ENCODE peak calls at places on chromosomes 4 and X, in ten cellular contexts. O is endodermal cell, P is cardiac fibroblast, S is GM13976, Y is activated B cell treated with CpG ODN at 0.5 μM for 24 hours, A is IMR-90, K is MCF 10A, D is bronchial epithelial cell, I is uterus, C is lung. V is an unnamed sample.

GRCh38 chrX:43745938-43746721 is 90.0 kb downstream of the MAOA start:
- DNase-seq in O (no peak), P (no peak), S (no peak), Y (no peak), A (no peak), K (no peak), D (no peak), I (no peak), C (no peak), V (no peak)

GRCh38 chrX:10121787-10122186 is 35.0 kb upstream of the CLCN4 start:
- DNase-seq in O (no peak), P (no peak), S (peak), Y (peak), A (no peak), K (no peak), D (no peak), I (no peak), C (no peak), V (no peak)

GRCh38 chrX:1027133-1027532 is 185.3 kb downstream of the CRLF2 start:
- DNase-seq in O (no peak), P (no peak), S (no peak), Y (no peak), A (no peak), K (no peak), D (no peak), I (no peak), C (no peak), V (no peak)

GRCh38 chr4:169164669-169165415 is 105.9 kb downstream of the SH3RF1 start:
- DNase-seq in O (no peak), P (peak), S (no peak), Y (no peak), A (peak), K (no peak), D (no peak), I (no peak), C (no peak), V (no peak)

GRCh38 chrX:136497556-136498048 is at the start of gene HTATSF1:
- DNase-seq in O (no peak), P (no peak), S (no peak), Y (no peak), A (no peak), K (peak), D (peak), I (no peak), C (no peak), V (no peak)

GRCh38 chrX:80808160-80808735 is 1.4 kb downstream of the BRWD3 start:
- DNase-seq in O (peak), P (peak), S (peak), Y (peak), A (peak), K (peak), D (peak), I (peak), C (peak), V (peak)

GRCh38 chrX:42778096-42778495 is at the start of gene PPP1R2C:
- DNase-seq in O (no peak), P (no peak), S (no peak), Y (no peak), A (no peak), K (no peak), D (no peak), I (no peak), C (no peak), V (no peak)

GRCh38 chr4:113919611-113920010 is 59.8 kb downstream of the ARSJ start:
- DNase-seq in O (no peak), P (no peak), S (no peak), Y (no peak), A (peak), K (peak), D (peak), I (no peak), C (no peak), V (no peak)

GRCh38 chrX:103250977-103251376 is 4.0 kb downstream of the TCEAL8 start:
- DNase-seq in O (peak), P (no peak), S (no peak), Y (no peak), A (no peak), K (no peak), D (peak), I (no peak), C (no peak), V (no peak)

GRCh38 chr4:15855804-15856475 is 77.8 kb downstream of the CD38 start:
- DNase-seq in O (no peak), P (peak), S (no peak), Y (no peak), A (no peak), K (no peak), D (no peak), I (peak), C (no peak), V (no peak)

GRCh38 chr4:104490096-104490769 is 4.5 kb downstream of the CXXC4 start:
- DNase-seq in O (peak), P (no peak), S (peak), Y (no peak), A (no peak), K (no peak), D (no peak), I (no peak), C (no peak), V (no peak)

GRCh38 chr4:37865450-37865849 is 25.4 kb upstream of the TBC1D1 start:
- DNase-seq in O (no peak), P (peak), S (no peak), Y (no peak), A (no peak), K (no peak), D (no peak), I (no peak), C (no peak), V (no peak)

GRCh38 chr4:19213388-19213787 is 1038.3 kb upstream of the SLIT2 start:
- DNase-seq in O (no peak), P (no peak), S (no peak), Y (no peak), A (peak), K (no peak), D (no peak), I (no peak), C (no peak), V (no peak)

GRCh38 chr4:183838987-183839712 is 66.0 kb upstream of the STOX2 start:
- DNase-seq in O (peak), P (peak), S (no peak), Y (no peak), A (peak), K (peak), D (peak), I (no peak), C (no peak), V (no peak)

GRCh38 chr4:184647391-184648101 is 1.7 kb downstream of the CASP3 start:
- DNase-seq in O (no peak), P (peak), S (no peak), Y (no peak), A (peak), K (peak), D (peak), I (no peak), C (no peak), V (no peak)

GRCh38 chrX:23982891-23983290 is 44.1 kb downstream of the KLHL15 start:
- DNase-seq in O (no peak), P (no peak), S (no peak), Y (no peak), A (no peak), K (no peak), D (no peak), I (no peak), C (no peak), V (no peak)

GRCh38 chrX:119008122-119008744 is 33.8 kb downstream of the LONRF3 start:
- DNase-seq in O (peak), P (peak), S (peak), Y (peak), A (peak), K (peak), D (peak), I (peak), C (no peak), V (peak)

GRCh38 chr4:10716163-10716562 is 31.6 kb upstream of the CLNK start:
- DNase-seq in O (no peak), P (no peak), S (no peak), Y (no peak), A (no peak), K (no peak), D (no peak), I (no peak), C (no peak), V (no peak)

GRCh38 chr4:101049549-101050001 is 297.8 kb downstream of the PPP3CA start:
- DNase-seq in O (no peak), P (no peak), S (no peak), Y (no peak), A (no peak), K (no peak), D (no peak), I (no peak), C (no peak), V (no peak)

GRCh38 chr4:145830699-145831098 is 107.9 kb downstream of the ZNF827 start:
- DNase-seq in O (no peak), P (no peak), S (peak), Y (no peak), A (no peak), K (no peak), D (no peak), I (no peak), C (no peak), V (no peak)

GRCh38 chr4:88178633-88179231 is 20.3 kb upstream of the ABCG2 start:
- DNase-seq in O (peak), P (no peak), S (no peak), Y (no peak), A (no peak), K (peak), D (no peak), I (no peak), C (no peak), V (no peak)

GRCh38 chr4:10023050-10023419 is 1.7 kb upstream of the SLC2A9 start:
- DNase-seq in O (peak), P (no peak), S (no peak), Y (no peak), A (no peak), K (no peak), D (no peak), I (no peak), C (no peak), V (no peak)

GRCh38 chr4:4481394-4482000 is 60.4 kb downstream of the STX18 start:
- DNase-seq in O (no peak), P (no peak), S (no peak), Y (no peak), A (no peak), K (no peak), D (no peak), I (no peak), C (no peak), V (no peak)

GRCh38 chr4:153348006-153348405 is 3.5 kb downstream of the MND1 start:
- DNase-seq in O (no peak), P (no peak), S (no peak), Y (no peak), A (peak), K (no peak), D (no peak), I (no peak), C (no peak), V (no peak)

GRCh38 chr4:174009686-174010451 is 273.6 kb downstream of the FBXO8 start:
- DNase-seq in O (no peak), P (no peak), S (no peak), Y (no peak), A (no peak), K (no peak), D (no peak), I (no peak), C (no peak), V (no peak)

GRCh38 chr4:184094532-184095192 is 123.0 kb downstream of the ENPP6 start:
- DNase-seq in O (no peak), P (no peak), S (no peak), Y (no peak), A (no peak), K (no peak), D (no peak), I (no peak), C (no peak), V (no peak)

GRCh38 chrX:153668423-153669173 is 5.0 kb downstream of the PNCK start:
- DNase-seq in O (no peak), P (no peak), S (peak), Y (no peak), A (no peak), K (no peak), D (no peak), I (no peak), C (no peak), V (no peak)

GRCh38 chrX:2913118-2913517 is 16.0 kb downstream of the ARSD start:
- DNase-seq in O (peak), P (no peak), S (no peak), Y (no peak), A (no peak), K (no peak), D (no peak), I (no peak), C (no peak), V (no peak)
- TF ChIP-seq CTCF in O (peak), P (no peak), S (no peak), Y (no peak), A (no peak), K (no peak), D (no peak), I (no peak), C (no peak), V (no peak)

GRCh38 chr4:142278663-142279062 is 567.4 kb downstream of the INPP4B start:
- DNase-seq in O (no peak), P (no peak), S (no peak), Y (no peak), A (no peak), K (no peak), D (no peak), I (no peak), C (no peak), V (no peak)

GRCh38 chr4:142284402-142285221 is 561.5 kb downstream of the INPP4B start:
- DNase-seq in O (no peak), P (no peak), S (no peak), Y (no peak), A (no peak), K (no peak), D (no peak), I (no peak), C (no peak), V (no peak)

GRCh38 chr4:142285222-142285583 is 560.9 kb downstream of the INPP4B start:
- DNase-seq in O (no peak), P (no peak), S (no peak), Y (no peak), A (no peak), K (no peak), D (no peak), I (no peak), C (no peak), V (no peak)

GRCh38 chr4:142281999-142282398 is 564.1 kb downstream of the INPP4B start:
- DNase-seq in O (no peak), P (no peak), S (no peak), Y (no peak), A (no peak), K (peak), D (peak), I (no peak), C (no peak), V (no peak)

GRCh38 chr4:142282870-142283431 is 563.1 kb downstream of the INPP4B start:
- DNase-seq in O (peak), P (no peak), S (no peak), Y (no peak), A (no peak), K (peak), D (no peak), I (no peak), C (no peak), V (peak)
- TF ChIP-seq CTCF in O (peak), P (peak), S (peak), Y (no peak), A (peak), K (peak), D (peak), I (peak), C (peak), V (no peak)

GRCh38 chrX:29044802-29045201 is 457.6 kb downstream of the IL1RAPL1 start:
- DNase-seq in O (no peak), P (peak), S (no peak), Y (no peak), A (peak), K (peak), D (no peak), I (no peak), C (no peak), V (no peak)
- TF ChIP-seq CTCF in O (peak), P (peak), S (no peak), Y (no peak), A (peak), K (peak), D (no peak), I (no peak), C (no peak), V (no peak)

GRCh38 chr4:150662686-150663085 is 80.7 kb downstream of the MAB21L2 start:
- DNase-seq in O (peak), P (no peak), S (no peak), Y (no peak), A (no peak), K (no peak), D (no peak), I (no peak), C (no peak), V (no peak)
- TF ChIP-seq CTCF in O (no peak), P (no peak), S (no peak), Y (no peak), A (no peak), K (no peak), D (no peak), I (no peak), C (no peak), V (no peak)

DNA sequence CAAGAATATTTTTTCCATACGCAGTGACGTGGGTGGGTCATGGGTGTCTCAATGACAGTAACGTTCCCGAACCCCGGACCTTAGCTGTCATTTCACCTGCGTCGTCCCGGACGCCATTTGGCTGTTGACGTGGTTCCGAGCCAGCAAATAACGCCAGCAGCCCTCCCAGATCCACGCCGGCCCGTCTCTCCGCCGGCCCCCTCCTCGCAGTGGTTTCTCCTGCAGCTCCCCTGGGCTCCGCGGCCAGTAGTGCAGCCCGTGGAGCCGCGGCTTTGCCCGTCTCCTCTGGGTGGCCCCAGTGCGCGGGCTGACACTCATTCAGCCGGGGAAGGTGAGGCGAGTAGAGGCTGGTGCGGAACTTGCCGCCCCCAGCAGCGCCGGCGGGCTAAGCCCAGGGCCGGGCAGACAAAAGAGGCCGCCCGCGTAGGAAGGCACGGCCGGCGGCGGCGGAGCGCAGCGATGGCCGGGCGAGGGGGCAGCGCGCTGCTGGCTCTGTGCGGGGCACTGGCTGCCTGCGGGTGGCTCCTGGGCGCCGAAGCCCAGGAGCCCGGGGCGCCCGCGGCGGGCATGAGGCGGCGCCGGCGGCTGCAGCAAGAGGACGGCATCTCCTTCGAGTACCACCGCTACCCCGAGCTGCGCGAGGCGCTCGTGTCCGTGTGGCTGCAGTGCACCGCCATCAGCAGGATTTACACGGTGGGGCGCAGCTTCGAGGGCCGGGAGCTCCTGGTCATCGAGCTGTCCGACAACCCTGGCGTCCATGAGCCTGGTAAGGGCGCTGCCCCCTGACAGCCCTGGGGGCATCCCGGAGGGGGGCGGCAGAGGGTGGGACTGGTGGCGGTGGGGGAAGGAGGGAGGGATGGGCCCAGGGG is at the start of gene CPE:
- DNase-seq in O (peak), P (peak), S (peak), Y (peak), A (peak), K (peak), D (peak), I (peak), C (peak), V (peak)
- TF ChIP-seq CTCF in O (peak), P (peak), S (no peak), Y (no peak), A (peak), K (peak), D (peak), I (peak), C (peak), V (peak)

GRCh38 chrX:7552758-7553157 is 290.2 kb upstream of the VCX start:
- DNase-seq in O (no peak), P (no peak), S (no peak), Y (no peak), A (no peak), K (peak), D (no peak), I (no peak), C (no peak), V (no peak)
- TF ChIP-seq CTCF in O (peak), P (no peak), S (no peak), Y (no peak), A (no peak), K (no peak), D (no peak), I (no peak), C (no peak), V (no peak)

DNA sequence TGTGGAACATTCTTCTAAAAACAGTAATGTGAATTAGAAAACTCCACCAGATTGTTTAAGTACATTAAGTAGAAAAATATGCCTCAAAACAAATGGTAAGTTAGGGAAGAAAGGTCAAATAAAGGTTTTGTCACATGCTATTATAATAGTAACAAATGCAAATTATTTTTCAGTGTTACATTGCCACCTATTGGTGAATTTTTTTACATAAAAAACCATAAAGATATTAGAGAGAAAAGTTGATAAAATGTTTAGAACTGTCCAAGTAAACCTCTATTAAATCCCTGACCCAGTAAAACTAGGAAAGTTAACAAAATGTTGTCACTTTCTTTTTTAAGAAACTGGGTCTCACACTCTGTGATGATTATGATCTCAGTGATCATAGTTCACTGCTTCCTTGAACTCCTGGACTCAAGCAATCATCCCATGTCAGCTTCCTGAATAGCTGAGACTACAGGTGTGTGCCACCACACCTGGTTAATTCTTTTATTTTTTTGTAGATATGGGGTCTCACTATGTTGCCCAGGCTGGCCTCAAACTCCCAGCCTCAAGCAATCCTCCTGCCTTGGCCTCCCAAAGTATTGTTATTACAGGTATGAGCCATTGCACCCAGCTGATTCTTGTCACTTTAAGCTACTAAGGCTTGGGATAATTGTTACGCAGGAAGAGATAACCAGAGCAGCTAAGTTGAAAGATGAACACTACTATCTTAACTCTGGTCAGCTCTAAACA is 157.6 kb downstream of the ATRX start:
- DNase-seq in O (no peak), P (peak), S (no peak), Y (no peak), A (no peak), K (peak), D (peak), I (no peak), C (no peak), V (no peak)
- TF ChIP-seq CTCF in O (peak), P (no peak), S (no peak), Y (no peak), A (peak), K (peak), D (no peak), I (no peak), C (no peak), V (no peak)

V was measured in Calu3.